ENCODE peak calls at places on chromosomes 16 and 17, in seven cellular contexts. E is LoVo; V is germinal center; J is body of pancreas; H is stimulated activated naive CD4-positive, alpha-beta T cell; G is HuH-7.5; N is activated CD4-positive, alpha-beta T cell treated with anti-CD3 and anti-CD28 coated beads for 1 hour. Z is an unnamed sample.
A peak's percentile ranks its signal among the peaks of the same experiment; 100 is the strongest.

GRCh38 chr16:49120631-49121030 is 161.0 kb downstream of the CBLN1 start:
- DNase-seq in J (no peak), E (no peak), H (no peak), V (no peak), N (no peak), G (no peak), Z (no peak)

GRCh38 chr17:61204456-61204855 is 195.2 kb upstream of the TBX2 start:
- DNase-seq in H (no peak), V (no peak), J (no peak), N (no peak), G (no peak), E (no peak), Z (no peak)

GRCh38 chr16:79885320-79885719 is 284.8 kb upstream of the MAF start:
- DNase-seq in E (no peak), N (no peak), G (no peak), H (no peak), V (no peak), J (no peak), Z (no peak)

GRCh38 chr17:63039899-63040602 is 74.0 kb downstream of the TANC2 start:
- DNase-seq in G (no peak), V (no peak), N (no peak), H (no peak), E (peak; percentile 40), J (no peak), Z (peak; percentile 68)

GRCh38 chr17:36980281-36980761 is 31.6 kb downstream of the AATF start:
- DNase-seq in J (no peak), N (no peak), V (no peak), H (no peak), E (no peak), G (no peak), Z (no peak)

GRCh38 chr16:10668322-10669045 is 26.2 kb downstream of the TEKT5 start:
- DNase-seq in H (no peak), J (no peak), G (peak; percentile 47), N (no peak), E (peak; percentile 14), V (peak; percentile 53), Z (peak; percentile 44)

GRCh38 chr17:3668279-3669084 is at the start of the genes EMC6 and TAX1BP3:
- DNase-seq in V (peak; percentile 99), N (peak; percentile 99), G (peak; percentile 94), J (peak; percentile 98), E (peak; percentile 99), H (peak; percentile 97), Z (peak; percentile 99)

GRCh38 chr17:74161501-74161850 is 42.0 kb upstream of the RPL38 start:
- DNase-seq in H (no peak), J (no peak), G (no peak), E (no peak), N (no peak), V (no peak), Z (no peak)

GRCh38 chr17:64130559-64131001 is 636 bp upstream of the ERN1 start:
- DNase-seq in J (peak; percentile 43), V (no peak), N (no peak), E (no peak), G (no peak), H (no peak), Z (peak; percentile 97)

GRCh38 chr16:1918890-1919679 is 870 bp upstream of the HS3ST6 start:
- DNase-seq in G (no peak), N (no peak), J (no peak), E (no peak), V (no peak), H (no peak), Z (no peak)

GRCh38 chr17:28737316-28737715 is 6.5 kb upstream of the TRAF4 start:
- DNase-seq in E (no peak), G (no peak), N (no peak), J (no peak), H (no peak), V (no peak), Z (no peak)

GRCh38 chr16:1543085-1543896 is 9.8 kb downstream of the TMEM204 start:
- DNase-seq in V (no peak), H (peak; percentile 15), N (no peak), G (peak; percentile 63), E (no peak), J (peak; percentile 61), Z (peak; percentile 85)

GRCh38 chr17:30476726-30477082 is 504 bp upstream of the GOSR1 start:
- DNase-seq in J (no peak), V (no peak), G (peak; percentile 16), N (no peak), H (peak; percentile 54), E (no peak), Z (peak; percentile 46)

GRCh38 chr16:73878616-73879015 is 418.0 kb upstream of the PSMD7 start:
- DNase-seq in G (peak; percentile 29), H (no peak), V (no peak), N (no peak), J (peak; percentile 19), E (peak; percentile 54), Z (peak; percentile 64)

GRCh38 chr17:16935786-16936185 is 36.1 kb downstream of the TNFRSF13B start:
- DNase-seq in G (no peak), J (no peak), N (no peak), E (no peak), V (no peak), H (no peak), Z (no peak)

GRCh38 chr17:64723781-64724180 is 61.7 kb upstream of the SMURF2 start:
- DNase-seq in G (no peak), N (no peak), H (no peak), E (no peak), J (no peak), V (no peak), Z (peak; percentile 59)

Z was measured in ELR.